ENCODE peak calls at places on chromosomes 5 and 9, in seven cellular contexts. U is IMR-90, F is HCT116, M is right lobe of liver, V is prostate gland, J is A549, R is vagina. X is an unnamed sample.

GRCh38 chr5:21802869-21803490 is 1050.2 kb downstream of the CDH12 start:
- DNase-seq in U (peak; percentile 56), F (no peak), M (no peak), V (no peak), J (peak; percentile 21), R (no peak), X (no peak)

GRCh38 chr9:26159575-26160392 is 481.5 kb upstream of the TUSC1 start:
- DNase-seq in U (peak; percentile 47), F (no peak), M (no peak), V (no peak), J (no peak), R (no peak), X (no peak)

GRCh38 chr9:14661421-14662059 is 31.7 kb downstream of the ZDHHC21 start:
- DNase-seq in U (peak; percentile 43), F (no peak), M (no peak), V (no peak), J (peak; percentile 38), R (no peak), X (no peak)

GRCh38 chr5:150001660-150002493 is 1.3 kb downstream of the HMGXB3 start:
- DNase-seq in U (peak; percentile 75), F (peak; percentile 48), M (peak; percentile 34), V (peak; percentile 41), J (peak; percentile 76), R (no peak), X (no peak)

GRCh38 chr9:76200730-76201129 is 193.5 kb downstream of the RFK start:
- DNase-seq in U (no peak), F (no peak), M (no peak), V (no peak), J (no peak), R (no peak), X (no peak)

GRCh38 chr5:146369691-146370090 is 31.1 kb downstream of the POU4F3 start:
- DNase-seq in U (peak; percentile 53), F (no peak), M (no peak), V (no peak), J (no peak), R (no peak), X (no peak)

GRCh38 chr9:98944130-98945074 is 695 bp downstream of the COL15A1 start:
- DNase-seq in U (no peak), F (no peak), M (no peak), V (no peak), J (peak; percentile 24), R (no peak), X (peak; percentile 34)

GRCh38 chr5:35438786-35439185 is 178.9 kb upstream of the SPEF2 start:
- DNase-seq in U (no peak), F (no peak), M (no peak), V (no peak), J (no peak), R (no peak), X (no peak)

GRCh38 chr9:123107639-123108285 is 74.3 kb downstream of the GPR21 start:
- DNase-seq in U (no peak), F (no peak), M (no peak), V (no peak), J (no peak), R (no peak), X (no peak)

GRCh38 chr5:149785341-149785740 is 55.2 kb downstream of the PPARGC1B start:
- DNase-seq in U (no peak), F (no peak), M (no peak), V (peak; percentile 35), J (no peak), R (no peak), X (no peak)

GRCh38 chr9:92706218-92706940 is 36.4 kb upstream of the IPPK start:
- DNase-seq in U (no peak), F (peak; percentile 54), M (no peak), V (no peak), J (peak; percentile 35), R (no peak), X (no peak)

GRCh38 chr9:126558051-126558665 is 55.6 kb upstream of the LMX1B start:
- DNase-seq in U (peak; percentile 22), F (peak; percentile 39), M (peak; percentile 55), V (peak; percentile 49), J (peak; percentile 51), R (no peak), X (peak; percentile 27)

GRCh38 chr5:15326471-15326870 is 173.5 kb upstream of the FBXL7 start:
- DNase-seq in U (no peak), F (no peak), M (no peak), V (no peak), J (no peak), R (no peak), X (no peak)

GRCh38 chr5:39399135-39400036 is 25.4 kb downstream of the DAB2 start:
- DNase-seq in U (peak; percentile 98), F (peak; percentile 32), M (no peak), V (no peak), J (peak; percentile 89), R (no peak), X (no peak)

GRCh38 chr9:1125741-1126140 is 75.6 kb downstream of the DMRT2 start:
- DNase-seq in U (peak; percentile 11), F (no peak), M (no peak), V (no peak), J (peak; percentile 31), R (no peak), X (no peak)

GRCh38 chr9:93332317-93332716 is 119.2 kb upstream of the FAM120A start:
- DNase-seq in U (no peak), F (no peak), M (no peak), V (no peak), J (no peak), R (no peak), X (no peak)

GRCh38 chr5:893137-893506 is 438 bp downstream of the TRIP13 start:
- DNase-seq in U (no peak), F (no peak), M (no peak), V (no peak), J (no peak), R (no peak), X (no peak)

GRCh38 chr5:180070726-180071417 is 687 bp downstream of the RNF130 start:
- DNase-seq in U (peak; percentile 55), F (no peak), M (no peak), V (peak; percentile 37), J (peak; percentile 48), R (no peak), X (peak; percentile 30)

GRCh38 chr9:127955294-127956015 is 17.8 kb upstream of the DPM2 start:
- DNase-seq in U (peak; percentile 43), F (peak; percentile 98), M (peak; percentile 88), V (peak; percentile 98), J (peak; percentile 89), R (no peak), X (no peak)
- TF ChIP-seq CTCF in U (no peak), F (no peak), M (peak; percentile 31), V (peak; percentile 50), J (peak; percentile 15), R (no peak), X (peak; percentile 18)

DNA sequence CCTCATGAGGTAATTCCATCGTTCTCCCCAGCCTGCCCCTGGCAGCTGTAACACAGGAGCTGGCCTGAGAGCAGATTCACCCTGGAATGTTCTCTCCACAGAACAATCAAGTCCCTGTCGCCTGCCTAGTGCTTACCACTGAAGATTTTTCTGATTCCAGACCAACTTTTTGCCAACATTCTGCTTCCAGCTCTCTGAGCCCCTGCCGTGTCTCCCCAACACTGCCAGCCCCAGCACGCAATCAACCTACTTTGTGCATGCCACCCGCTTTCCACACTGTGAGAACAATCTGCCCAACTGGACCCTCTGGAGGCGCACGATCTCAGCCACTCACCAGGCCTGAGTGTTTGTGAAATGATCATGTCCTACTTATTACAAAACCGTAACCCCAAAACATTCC is 62.6 kb downstream of the PSMB7 start:
- DNase-seq in U (peak; percentile 29), F (no peak), M (no peak), V (no peak), J (no peak), R (no peak), X (no peak)
- TF ChIP-seq POLR2A in U (no peak), F (no peak), M (no peak), V (no peak), J (no peak), R (no peak), X (no peak)

DNA sequence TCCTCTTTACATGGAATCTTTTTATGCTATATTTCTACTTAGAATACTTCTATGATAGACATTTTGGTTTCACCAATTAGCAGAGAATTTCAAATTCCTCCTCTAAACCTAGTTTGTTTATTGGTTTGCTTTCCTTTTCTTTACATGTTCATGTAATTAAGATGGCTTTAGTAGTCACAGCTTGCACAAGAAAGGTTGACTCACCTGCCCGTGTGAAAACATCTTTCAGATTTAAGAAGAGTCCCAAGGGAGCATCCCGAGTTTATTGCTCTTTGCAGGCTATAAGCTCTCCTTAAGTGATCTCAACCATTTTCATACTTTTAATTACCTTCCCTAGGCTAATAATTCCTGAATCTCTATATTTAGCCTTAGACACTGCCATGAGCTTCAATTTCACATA is 28.9 kb downstream of the TYRP1 start:
- DNase-seq in U (no peak), F (no peak), M (no peak), V (no peak), J (no peak), R (no peak), X (no peak)
- TF ChIP-seq CTCF in U (no peak), F (no peak), M (no peak), V (no peak), J (no peak), R (no peak), X (no peak)

GRCh38 chr5:66796306-66797292 is 200.4 kb downstream of the MAST4 start:
- DNase-seq in U (peak; percentile 3), F (no peak), M (no peak), V (no peak), J (peak; percentile 14), R (no peak), X (no peak)
- TF ChIP-seq POLR2A in U (no peak), F (no peak), M (no peak), V (no peak), J (no peak), R (no peak), X (no peak)

GRCh38 chr5:167261309-167262100 is 1029.9 kb upstream of the WWC1 start:
- DNase-seq in U (no peak), F (no peak), M (no peak), V (no peak), J (peak; percentile 26), R (no peak), X (no peak)
- TF ChIP-seq CTCF in U (no peak), F (no peak), M (peak; percentile 6), V (no peak), J (peak; percentile 41), R (no peak), X (no peak)

GRCh38 chr9:34992376-34992951 is 2.9 kb downstream of the DNAJB5 start:
- DNase-seq in U (peak; percentile 94), F (peak; percentile 22), M (peak; percentile 56), V (no peak), J (peak; percentile 46), R (peak; percentile 94), X (peak; percentile 77)
- TF ChIP-seq POLR2A in U (peak; percentile 59), F (no peak), M (no peak), V (no peak), J (no peak), R (no peak), X (peak; percentile 26)

GRCh38 chr9:120830151-120830550 is 12.6 kb downstream of the PSMD5 start:
- DNase-seq in U (peak; percentile 69), F (no peak), M (no peak), V (no peak), J (no peak), R (no peak), X (no peak)
- TF ChIP-seq CTCF in U (no peak), F (no peak), M (no peak), V (no peak), J (no peak), R (no peak), X (no peak)

DNA sequence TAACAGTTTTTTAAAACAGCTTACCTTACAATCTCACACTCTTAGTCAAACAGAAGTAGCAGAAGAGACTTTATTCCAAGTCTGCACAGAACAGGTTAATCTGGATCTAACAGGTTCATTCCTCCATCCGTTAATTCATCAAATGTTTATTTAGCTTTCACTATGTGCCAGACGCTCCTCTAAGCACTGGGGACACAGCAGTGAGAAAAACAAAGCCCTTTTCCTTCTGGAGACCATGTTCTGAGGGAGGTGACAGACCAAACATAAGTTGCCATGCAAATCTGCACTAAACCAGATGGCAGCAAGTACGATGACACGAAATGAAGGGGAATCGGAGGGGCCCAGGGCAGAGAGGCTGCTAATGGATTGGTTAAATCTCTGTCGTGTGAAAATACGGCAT is 17.1 kb upstream of the GLIPR2 start:
- DNase-seq in U (no peak), F (no peak), M (no peak), V (no peak), J (no peak), R (no peak), X (no peak)
- TF ChIP-seq POLR2A in U (no peak), F (no peak), M (no peak), V (no peak), J (no peak), R (no peak), X (no peak)

X was measured in uterus.